ENCODE peak calls at places on chromosomes 16 and 17, in nine cellular contexts. S is activated CD4-positive, alpha-beta T cell treated with anti-CD3 and anti-CD28 coated beads for 48 hours; M is kidney epithelial cell; I is NCI-H1436; O is right atrium auricular region; A is T follicular helper cell; G is upper lobe of right lung; Y is NCI-H2171 treated with DMSO at 0.1 percent for 48 hours; Q is IMR-90. H is an unnamed sample.

GRCh38 chr16:69310479-69311114 is 553 bp upstream of the VPS4A start:
- DNase-seq in Y (no peak), A (no peak), M (no peak), Q (no peak), O (no peak), S (no peak), I (no peak), G (no peak), H (no peak)

GRCh38 chr16:29304251-29304900 is 102.1 kb downstream of the NPIPB11 start:
- DNase-seq in O (no peak), M (no peak), A (no peak), G (peak), Q (no peak), S (no peak), Y (no peak), I (no peak), H (no peak)

GRCh38 chr17:61459968-61460718 is 7.9 kb downstream of the TBX4 start:
- DNase-seq in I (no peak), M (no peak), G (no peak), S (no peak), Y (no peak), Q (no peak), A (no peak), O (no peak), H (no peak)

GRCh38 chr16:70750893-70751467 is 50.0 kb downstream of the VAC14 start:
- DNase-seq in G (peak), Y (no peak), Q (peak), M (no peak), O (peak), I (no peak), A (no peak), S (no peak), H (peak)

GRCh38 chr17:81842725-81843504 is 8.1 kb upstream of the PPP1R27 start:
- DNase-seq in A (no peak), O (no peak), I (no peak), Y (no peak), G (no peak), M (no peak), S (no peak), Q (no peak), H (no peak)

GRCh38 chr16:23836404-23837291 is 865 bp downstream of the PRKCB start:
- DNase-seq in G (peak), S (peak), M (no peak), O (no peak), Y (no peak), A (peak), Q (no peak), I (no peak), H (no peak)

GRCh38 chr16:50692999-50693781 is at the start of gene NOD2:
- DNase-seq in Y (no peak), S (peak), A (peak), Q (no peak), G (no peak), M (no peak), I (no peak), O (no peak), H (no peak)

GRCh38 chr17:79388556-79389295 is 222.1 kb downstream of the RBFOX3 start:
- DNase-seq in S (peak), Y (peak), O (no peak), Q (peak), G (peak), A (no peak), M (no peak), I (peak), H (no peak)

GRCh38 chr17:50180066-50180465 is 14.3 kb downstream of the SGCA start:
- DNase-seq in G (no peak), I (no peak), M (no peak), Y (no peak), Q (no peak), O (no peak), S (no peak), A (no peak), H (no peak)

GRCh38 chr16:81238296-81239011 is at the start of gene BCO1:
- DNase-seq in M (peak), S (no peak), I (no peak), A (no peak), Q (peak), G (no peak), Y (peak), O (no peak), H (peak)

GRCh38 chr17:2075336-2076056 is 20.6 kb downstream of the HIC1 start:
- DNase-seq in Y (no peak), S (no peak), A (no peak), Q (peak), O (no peak), G (no peak), M (no peak), I (no peak), H (no peak)

GRCh38 chr17:69443138-69443537 is 28.6 kb downstream of the MAP2K6 start:
- DNase-seq in O (no peak), M (no peak), G (no peak), Q (no peak), Y (no peak), I (no peak), S (no peak), A (no peak), H (no peak)

GRCh38 chr17:18187816-18188761 is 4.5 kb downstream of the ALKBH5 start:
- DNase-seq in A (no peak), Y (no peak), O (no peak), G (no peak), I (no peak), S (peak), Q (peak), M (peak), H (no peak)

GRCh38 chr17:7862692-7863437 is 5.1 kb downstream of the CYB5D1 start:
- DNase-seq in G (no peak), Q (peak), I (peak), Y (peak), M (no peak), O (no peak), S (no peak), A (no peak), H (no peak)

GRCh38 chr17:13879961-13880466 is 189.3 kb upstream of the COX10 start:
- DNase-seq in G (no peak), A (no peak), S (no peak), Y (no peak), M (no peak), I (no peak), O (no peak), Q (no peak), H (no peak)

GRCh38 chr17:78375401-78376079 is 2.9 kb upstream of the PGS1 start:
- DNase-seq in O (no peak), S (no peak), A (no peak), I (no peak), M (no peak), G (peak), Y (no peak), Q (peak), H (peak)